ENCODE peak calls at places on chromosomes 6 and 20, in five cellular contexts. B is HepG2, M is heart right ventricle, V is tibial artery, W is cardiac muscle cell. Z is an unnamed sample. For H3K27me3, the result is how much of the 10 kb centered on the place peaks cover.

GRCh38 chr20:31693987-31694661 is 28.5 kb downstream of the BCL2L1 start:
- DNase-seq in B (no peak), M (no peak), V (no peak), W (no peak), Z (peak)

GRCh38 chr20:34604980-34605788 is 46.7 kb downstream of the MAP1LC3A start:
- DNase-seq in B (no peak), M (no peak), V (no peak), W (peak), Z (no peak)

GRCh38 chr6:11258260-11259237 is 26.1 kb upstream of the NEDD9 start:
- DNase-seq in B (no peak), M (no peak), V (no peak), W (no peak), Z (no peak)

GRCh38 chr20:18263723-18264122 is 24.6 kb upstream of the ZNF133 start:
- DNase-seq in B (peak), M (no peak), V (no peak), W (no peak), Z (no peak)

GRCh38 chr20:16622501-16622900 is 49.3 kb upstream of the KIF16B start:
- DNase-seq in B (no peak), M (no peak), V (no peak), W (no peak), Z (no peak)

GRCh38 chr20:17504898-17505663 is 26.1 kb downstream of the BFSP1 start:
- DNase-seq in B (peak), M (peak), V (peak), W (peak), Z (peak)

GRCh38 chr6:151440930-151441329 is 11.0 kb downstream of the RMND1 start:
- DNase-seq in B (no peak), M (no peak), V (no peak), W (peak), Z (no peak)

GRCh38 chr6:15384901-15385300 is 139.0 kb downstream of the JARID2 start:
- DNase-seq in B (no peak), M (no peak), V (no peak), W (no peak), Z (peak)

GRCh38 chr6:43239054-43239453 is 4.2 kb upstream of the TTBK1 start:
- DNase-seq in B (no peak), M (no peak), V (no peak), W (no peak), Z (no peak)

GRCh38 chr20:55038684-55039083 is 563.3 kb downstream of the DOK5 start:
- DNase-seq in B (no peak), M (no peak), V (no peak), W (no peak), Z (no peak)

GRCh38 chr20:7347409-7347808 is 579.9 kb downstream of the BMP2 start:
- DNase-seq in B (no peak), M (no peak), V (no peak), W (no peak), Z (no peak)

GRCh38 chr6:64250126-64250525 is 614.5 kb downstream of the PHF3 start:
- DNase-seq in B (no peak), M (no peak), V (no peak), W (no peak), Z (no peak)
- TF ChIP-seq CTCF in B (no peak), M (no peak), V (no peak), W (no peak), Z (no peak)

GRCh38 chr20:62999580-62999979 is 7.2 kb downstream of the BHLHE23 start:
- DNase-seq in B (no peak), M (peak), V (no peak), W (no peak), Z (no peak)
- H3K27me3 ChIP-seq in B (half or more), M (under half), V (half or more), W (half or more), Z (half or more)

GRCh38 chr6:551405-551804 is 105.5 kb downstream of the HUS1B start:
- DNase-seq in B (peak), M (no peak), V (no peak), W (peak), Z (peak)
- TF ChIP-seq CTCF in B (peak), M (no peak), V (no peak), W (no peak), Z (peak)

GRCh38 chr20:56691325-56691990 is 62.4 kb downstream of the TFAP2C start:
- DNase-seq in B (no peak), M (no peak), V (no peak), W (peak), Z (no peak)
- H3K27me3 ChIP-seq in B (half or more), M (under half), V (under half), W (under half), Z (under half)

GRCh38 chr20:49483018-49483705 is 694 bp upstream of the KCNB1 start:
- DNase-seq in B (no peak), M (no peak), V (no peak), W (no peak), Z (peak)
- TF ChIP-seq CTCF in B (no peak), M (no peak), V (no peak), W (no peak), Z (no peak)

GRCh38 chr6:112946051-112946450 is 598.9 kb downstream of the RFPL4B start:
- DNase-seq in B (no peak), M (no peak), V (no peak), W (peak), Z (no peak)

GRCh38 chr6:112941613-112942012 is 594.5 kb downstream of the RFPL4B start:
- DNase-seq in B (no peak), M (no peak), V (no peak), W (no peak), Z (no peak)

GRCh38 chr6:112951829-112952228 is 604.7 kb downstream of the RFPL4B start:
- DNase-seq in B (no peak), M (no peak), V (no peak), W (peak), Z (no peak)

DNA sequence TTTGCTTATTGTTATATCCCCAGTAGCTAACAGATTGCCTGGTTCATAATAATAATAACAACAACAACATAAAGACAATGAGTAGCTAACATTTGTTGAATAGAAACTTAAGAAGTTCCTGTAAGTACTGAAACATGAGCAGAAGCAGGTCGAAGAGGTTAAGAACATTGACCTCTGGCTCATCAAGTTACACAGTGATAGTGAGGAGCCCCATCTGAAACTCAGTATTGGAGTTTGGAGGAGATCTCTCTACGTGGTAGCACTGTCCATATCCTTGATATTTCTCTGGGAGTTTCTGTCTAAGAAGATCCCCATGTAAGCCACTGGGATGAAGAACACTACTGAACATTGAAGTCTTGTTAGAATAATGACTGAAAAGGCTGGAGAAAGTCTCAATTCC is 600.4 kb downstream of the RFPL4B start:
- DNase-seq in B (no peak), M (no peak), V (no peak), W (no peak), Z (no peak)
- H3K27me3 ChIP-seq in B (under half), M (under half), V (under half), W (under half), Z (under half)

DNA sequence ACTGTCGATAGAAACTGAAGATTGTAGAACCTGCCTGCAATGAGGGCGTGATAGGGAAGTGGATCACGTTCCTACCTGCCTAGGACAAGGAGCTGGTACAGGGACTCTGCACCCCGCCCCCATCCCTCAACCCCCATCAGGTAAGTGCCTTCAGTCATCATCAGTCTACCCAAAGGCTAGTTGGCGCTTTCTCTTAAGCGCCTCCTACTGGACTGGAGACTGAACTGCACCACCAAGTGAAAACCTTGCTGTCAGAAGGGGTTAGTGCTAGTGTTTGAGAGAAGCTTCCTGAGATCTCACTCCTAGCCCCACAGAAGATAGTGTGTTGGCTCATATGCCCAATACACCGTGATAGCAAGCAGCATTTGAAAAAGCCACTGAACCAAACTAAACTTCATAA is 706.5 kb upstream of the MAN1A1 start:
- DNase-seq in B (no peak), M (no peak), V (no peak), W (no peak), Z (peak)
- TF ChIP-seq CTCF in B (peak), M (peak), V (no peak), W (peak), Z (peak)

GRCh38 chr20:25062841-25063240 is 4.9 kb upstream of the ACSS1 start:
- DNase-seq in B (no peak), M (no peak), V (no peak), W (no peak), Z (no peak)

GRCh38 chr20:25059487-25059820 is 1.5 kb upstream of the ACSS1 start:
- DNase-seq in B (no peak), M (no peak), V (no peak), W (no peak), Z (no peak)

GRCh38 chr20:25059866-25060465 is 2.0 kb upstream of the ACSS1 start:
- DNase-seq in B (no peak), M (no peak), V (peak), W (no peak), Z (no peak)

GRCh38 chr20:25061821-25062530 is 4.0 kb upstream of the ACSS1 start:
- DNase-seq in B (no peak), M (no peak), V (peak), W (no peak), Z (no peak)

DNA sequence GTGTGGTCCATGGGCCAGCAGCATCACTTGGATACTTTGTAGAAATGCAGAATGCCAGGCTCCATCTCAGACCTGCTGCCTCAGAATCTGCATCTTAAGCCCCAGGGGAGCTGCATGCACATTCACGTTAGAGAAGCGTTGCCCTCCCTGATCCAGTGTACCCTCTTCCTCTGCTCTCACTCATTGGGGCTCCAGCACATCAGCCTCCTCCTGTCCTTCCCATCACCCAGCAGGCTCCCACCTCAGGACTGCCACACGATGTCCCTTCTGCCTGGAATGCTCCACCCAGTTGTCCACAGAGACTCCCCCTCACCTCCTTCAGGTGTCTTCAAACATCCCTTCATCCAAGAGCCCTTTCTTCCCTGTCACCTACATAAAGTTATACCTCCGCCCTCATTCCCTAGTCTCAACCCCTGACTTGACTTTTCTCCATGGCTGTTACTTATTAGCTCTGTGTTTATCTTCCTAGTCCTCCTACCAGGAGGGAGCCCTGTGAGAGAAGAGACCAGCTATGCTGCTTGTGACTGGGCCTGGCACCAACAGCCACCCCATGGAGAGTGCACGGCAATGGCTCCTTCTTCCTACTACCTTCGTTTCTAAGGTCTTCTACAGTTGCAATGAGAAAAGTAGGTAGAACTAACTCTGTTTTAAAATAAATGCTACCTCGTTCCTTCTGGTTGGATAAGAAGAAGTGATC is 3.3 kb upstream of the ACSS1 start:
- DNase-seq in B (peak), M (no peak), V (peak), W (no peak), Z (no peak)
- H3K27me3 ChIP-seq in B (under half), M (under half), V (under half), W (half or more), Z (under half)

GRCh38 chr6:90303037-90303436 is 6.4 kb upstream of the BACH2 start:
- DNase-seq in B (no peak), M (no peak), V (no peak), W (no peak), Z (no peak)

GRCh38 chr6:90301816-90302215 is 5.2 kb upstream of the BACH2 start:
- DNase-seq in B (no peak), M (no peak), V (no peak), W (no peak), Z (no peak)

GRCh38 chr6:90304308-90304707 is 7.7 kb upstream of the BACH2 start:
- DNase-seq in B (no peak), M (no peak), V (no peak), W (no peak), Z (no peak)

GRCh38 chr6:90305800-90306448 is 9.3 kb upstream of the BACH2 start:
- DNase-seq in B (no peak), M (no peak), V (no peak), W (no peak), Z (no peak)

GRCh38 chr6:90302320-90302719 is 5.7 kb upstream of the BACH2 start:
- DNase-seq in B (no peak), M (no peak), V (no peak), W (no peak), Z (no peak)
- TF ChIP-seq CTCF in B (peak), M (no peak), V (no peak), W (no peak), Z (no peak)

GRCh38 chr20:23325107-23325506 is 25.5 kb upstream of the NXT1 start:
- DNase-seq in B (no peak), M (no peak), V (no peak), W (no peak), Z (no peak)
- H3K27me3 ChIP-seq in B (under half), M (under half), V (under half), W (under half), Z (under half)